ENCODE peak calls at places on chromosomes 11 and 22, in five cellular contexts. Z, L, G, S and R are unnamed samples.

GRCh38 chr22:47354668-47355387 is 592.4 kb downstream of the TBC1D22A start:
- DNase-seq in Z (no peak), L (no peak), G (no peak), S (no peak), R (no peak)

GRCh38 chr11:17224727-17225126 is 16.9 kb upstream of the PIK3C2A start:
- DNase-seq in Z (no peak), L (no peak), G (no peak), S (no peak), R (no peak)

GRCh38 chr11:8927233-8927632 is 5.5 kb downstream of the C11orf16 start:
- DNase-seq in Z (no peak), L (no peak), G (no peak), S (no peak), R (no peak)

GRCh38 chr22:20031732-20032406 is 11.0 kb downstream of the TANGO2 start:
- DNase-seq in Z (no peak), L (peak), G (no peak), S (no peak), R (no peak)

GRCh38 chr11:75498556-75499255 is 27.0 kb downstream of the GDPD5 start:
- DNase-seq in Z (no peak), L (no peak), G (no peak), S (no peak), R (no peak)

GRCh38 chr22:36860017-36860416 is 789 bp upstream of the NCF4 start:
- DNase-seq in Z (no peak), L (no peak), G (no peak), S (no peak), R (no peak)

GRCh38 chr22:49765091-49765771 is 62.4 kb downstream of the BRD1 start:
- DNase-seq in Z (no peak), L (no peak), G (no peak), S (peak), R (no peak)

GRCh38 chr11:69642549-69642912 is 1.6 kb downstream of the CCND1 start:
- DNase-seq in Z (no peak), L (peak), G (no peak), S (peak), R (no peak)

GRCh38 chr11:19868281-19868821 is 155.7 kb downstream of the NAV2 start:
- DNase-seq in Z (peak), L (no peak), G (no peak), S (no peak), R (no peak)

GRCh38 chr11:30452114-30452513 is 129.2 kb downstream of the ARL14EP start:
- DNase-seq in Z (no peak), L (no peak), G (no peak), S (no peak), R (no peak)
- H3K4me3 ChIP-seq in Z (no peak), L (no peak), G (no peak), S (no peak), R (no peak)

DNA sequence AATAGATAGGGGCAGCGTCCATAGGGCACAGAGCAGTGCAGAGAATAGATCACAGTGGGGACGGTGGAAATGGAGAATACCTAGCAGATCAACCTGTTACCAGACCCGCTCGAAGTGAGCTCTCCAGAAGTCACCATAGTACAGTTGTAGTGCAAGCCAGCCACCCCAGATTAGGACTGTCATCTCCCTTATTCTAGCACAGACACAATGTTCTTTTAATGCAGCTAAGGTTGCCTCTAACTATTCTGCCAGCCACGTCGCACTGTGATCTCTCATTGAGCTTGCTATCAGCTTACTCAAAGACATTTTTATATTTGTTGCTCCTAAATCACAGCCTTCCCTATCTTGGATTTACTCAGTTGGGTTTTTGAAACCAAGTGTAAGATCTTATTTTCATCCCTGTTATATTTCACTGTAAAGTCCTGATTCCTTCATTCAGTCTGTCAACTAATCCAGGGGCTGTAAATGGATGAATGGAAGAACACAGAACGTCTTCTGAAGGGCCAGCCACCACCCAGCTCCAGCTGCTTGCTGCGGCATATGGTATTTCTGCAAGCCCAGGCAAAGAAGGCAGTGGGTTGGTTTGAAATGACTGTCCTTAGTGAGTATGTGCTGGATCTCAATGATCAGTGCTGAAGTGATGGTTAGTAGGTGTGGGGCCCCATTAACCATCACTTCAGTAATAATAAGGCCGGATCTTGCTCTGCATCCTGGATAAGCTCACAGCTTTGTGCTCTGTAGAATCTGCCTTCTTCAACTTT is 3.4 kb downstream of the PARVA start:
- DNase-seq in Z (no peak), L (no peak), G (no peak), S (no peak), R (no peak)
- H3K4me3 ChIP-seq in Z (no peak), L (no peak), G (no peak), S (no peak), R (no peak)

DNA sequence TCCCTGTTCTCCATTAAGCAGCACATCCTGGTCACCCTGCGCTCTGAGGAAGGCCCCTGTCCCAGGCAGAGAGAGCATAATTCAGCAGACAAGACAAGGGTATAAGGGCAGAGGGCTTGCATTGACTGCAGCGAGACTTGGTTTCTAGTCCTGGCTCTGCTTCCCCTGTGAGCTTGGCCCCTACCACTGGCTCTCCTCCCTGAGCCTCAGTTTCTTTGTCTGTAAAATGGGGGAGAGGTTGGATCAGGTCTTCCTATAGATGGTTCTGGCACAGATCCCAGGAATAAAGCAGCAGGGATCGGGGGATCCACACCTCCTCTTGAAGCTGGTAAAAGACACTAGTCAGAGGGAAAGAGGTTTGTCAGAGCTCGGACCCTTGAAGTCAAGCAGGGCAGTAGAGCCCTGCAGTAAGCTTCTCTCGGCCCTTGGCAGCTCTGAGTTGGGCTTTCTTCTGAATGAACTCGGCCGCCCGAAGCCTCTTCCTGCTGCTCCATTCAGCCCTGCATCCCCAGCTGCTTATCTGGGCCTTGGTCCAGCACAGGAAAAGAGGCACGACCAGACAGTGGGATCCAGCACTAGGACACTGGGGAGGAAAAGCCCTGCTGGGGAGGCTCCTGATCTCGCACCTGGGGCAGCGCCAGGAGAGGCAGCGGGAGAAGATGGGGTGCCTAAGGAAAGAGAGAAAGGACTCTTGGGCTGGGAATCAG is 2.1 kb downstream of the CREB3L1 start:
- DNase-seq in Z (no peak), L (no peak), G (no peak), S (peak), R (no peak)
- H3K4me3 ChIP-seq in Z (no peak), L (no peak), G (no peak), S (peak), R (no peak)

DNA sequence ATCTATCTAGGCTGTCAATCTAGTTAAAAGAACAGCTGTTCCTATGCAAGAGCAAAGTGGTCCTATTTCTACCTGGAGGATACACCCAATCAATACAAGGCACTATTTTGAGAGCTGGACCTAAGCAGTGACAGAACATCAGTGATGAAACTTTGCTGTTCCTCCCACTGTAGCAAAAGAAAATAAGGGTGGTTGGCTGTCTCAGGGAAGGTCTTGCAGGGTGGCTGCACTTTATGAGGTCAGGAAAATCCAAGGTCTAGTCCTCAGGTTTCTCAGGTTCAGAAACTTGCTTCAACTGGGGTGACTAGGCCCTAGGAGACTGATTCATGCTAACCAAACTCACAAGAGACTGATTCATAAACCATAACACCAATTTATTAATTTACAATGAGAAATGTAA is 11.6 kb downstream of the CPSF7 start:
- DNase-seq in Z (no peak), L (no peak), G (no peak), S (no peak), R (no peak)
- H3K4me3 ChIP-seq in Z (no peak), L (no peak), G (no peak), S (no peak), R (no peak)

GRCh38 chr11:107859459-107860239 is 1.1 kb upstream of the SLC35F2 start:
- DNase-seq in Z (no peak), L (peak), G (no peak), S (no peak), R (no peak)

GRCh38 chr11:107857550-107858216 is 904 bp downstream of the SLC35F2 start:
- DNase-seq in Z (no peak), L (no peak), G (no peak), S (no peak), R (no peak)

GRCh38 chr11:107858217-107859070 is at the start of gene SLC35F2:
- DNase-seq in Z (peak), L (peak), G (peak), S (peak), R (peak)

GRCh38 chr11:107856981-107857517 is 1.5 kb downstream of the SLC35F2 start:
- DNase-seq in Z (no peak), L (no peak), G (no peak), S (no peak), R (no peak)

GRCh38 chr11:107856180-107856980 is 2.2 kb downstream of the SLC35F2 start:
- DNase-seq in Z (no peak), L (no peak), G (no peak), S (no peak), R (no peak)
- H3K4me3 ChIP-seq in Z (no peak), L (no peak), G (no peak), S (no peak), R (no peak)

GRCh38 chr11:703515-703914 is 2.5 kb upstream of the EPS8L2 start:
- DNase-seq in Z (no peak), L (no peak), G (no peak), S (no peak), R (no peak)

GRCh38 chr11:706439-706956 is 467 bp downstream of the EPS8L2 start:
- DNase-seq in Z (no peak), L (no peak), G (no peak), S (no peak), R (no peak)

GRCh38 chr11:704189-704798 is 1.7 kb upstream of the EPS8L2 start:
- DNase-seq in Z (no peak), L (no peak), G (no peak), S (no peak), R (no peak)

GRCh38 chr11:705646-706438 is at the start of gene EPS8L2:
- DNase-seq in Z (peak), L (no peak), G (no peak), S (no peak), R (no peak)

DNA sequence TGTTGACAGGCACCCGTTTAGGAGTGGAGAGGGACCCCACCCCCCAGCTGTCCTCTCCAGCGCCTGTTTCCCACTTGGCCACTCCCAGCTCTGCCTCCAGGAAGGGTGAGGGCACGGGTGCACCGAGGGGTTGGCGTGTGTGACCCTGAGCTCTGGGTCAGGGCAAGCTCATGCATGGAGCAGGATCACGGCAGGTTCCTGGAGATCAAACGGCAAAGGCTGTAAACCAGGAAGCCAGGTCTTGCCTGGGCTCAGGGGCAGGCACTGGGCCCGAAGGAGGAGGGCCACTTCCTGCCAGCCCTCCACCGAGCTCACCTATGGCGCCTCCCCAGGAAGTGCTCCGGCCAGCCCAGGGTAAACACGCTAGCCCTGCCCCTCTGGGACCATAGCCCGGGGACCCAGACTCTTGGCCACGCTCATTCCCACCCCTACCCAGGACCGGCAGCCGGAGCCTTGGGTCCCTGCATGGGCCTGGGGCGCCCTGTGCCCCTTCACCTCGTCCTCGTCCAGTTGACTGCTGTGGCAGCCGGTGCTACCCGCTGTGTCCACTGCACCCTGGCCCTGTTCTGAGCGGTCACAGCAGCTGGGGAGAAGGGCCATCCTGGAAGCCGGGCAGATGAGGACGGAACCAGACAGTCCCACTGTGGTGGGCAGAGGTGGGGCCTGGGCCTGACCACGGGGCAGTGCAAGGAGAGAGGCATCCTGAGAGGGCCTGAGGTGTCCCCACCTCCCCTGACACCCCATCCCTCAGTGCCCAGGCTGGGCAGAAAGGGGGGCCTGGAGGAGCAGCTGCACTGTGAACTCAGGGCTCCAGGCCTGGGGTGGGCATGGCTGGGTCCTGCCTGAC is 1.0 kb upstream of the EPS8L2 start:
- DNase-seq in Z (peak), L (no peak), G (no peak), S (no peak), R (no peak)
- H3K4me3 ChIP-seq in Z (no peak), L (no peak), G (no peak), S (no peak), R (no peak)

DNA sequence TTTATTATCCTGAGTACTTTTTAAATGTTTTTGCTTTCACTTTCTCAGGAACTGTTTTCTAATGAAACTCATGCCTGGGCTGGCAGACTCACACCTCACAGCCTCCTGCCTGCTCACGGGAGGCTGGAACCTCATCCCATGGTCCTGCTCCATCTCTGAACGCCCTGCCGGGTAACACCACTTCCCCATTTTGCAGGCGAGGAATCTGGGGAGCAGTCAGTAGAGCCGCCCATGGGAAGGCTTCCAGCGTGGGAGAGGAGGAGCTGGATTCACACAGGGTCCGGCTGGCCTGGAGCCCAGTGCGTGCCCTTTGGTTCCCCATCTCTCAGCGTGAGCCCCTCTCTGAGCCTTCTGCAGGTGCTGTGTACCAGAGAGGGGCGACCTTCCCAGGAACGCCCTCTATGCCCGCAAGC is 53.6 kb downstream of the SCUBE1 start:
- DNase-seq in Z (no peak), L (no peak), G (no peak), S (no peak), R (no peak)
- H3K4me3 ChIP-seq in Z (no peak), L (no peak), G (no peak), S (no peak), R (no peak)

DNA sequence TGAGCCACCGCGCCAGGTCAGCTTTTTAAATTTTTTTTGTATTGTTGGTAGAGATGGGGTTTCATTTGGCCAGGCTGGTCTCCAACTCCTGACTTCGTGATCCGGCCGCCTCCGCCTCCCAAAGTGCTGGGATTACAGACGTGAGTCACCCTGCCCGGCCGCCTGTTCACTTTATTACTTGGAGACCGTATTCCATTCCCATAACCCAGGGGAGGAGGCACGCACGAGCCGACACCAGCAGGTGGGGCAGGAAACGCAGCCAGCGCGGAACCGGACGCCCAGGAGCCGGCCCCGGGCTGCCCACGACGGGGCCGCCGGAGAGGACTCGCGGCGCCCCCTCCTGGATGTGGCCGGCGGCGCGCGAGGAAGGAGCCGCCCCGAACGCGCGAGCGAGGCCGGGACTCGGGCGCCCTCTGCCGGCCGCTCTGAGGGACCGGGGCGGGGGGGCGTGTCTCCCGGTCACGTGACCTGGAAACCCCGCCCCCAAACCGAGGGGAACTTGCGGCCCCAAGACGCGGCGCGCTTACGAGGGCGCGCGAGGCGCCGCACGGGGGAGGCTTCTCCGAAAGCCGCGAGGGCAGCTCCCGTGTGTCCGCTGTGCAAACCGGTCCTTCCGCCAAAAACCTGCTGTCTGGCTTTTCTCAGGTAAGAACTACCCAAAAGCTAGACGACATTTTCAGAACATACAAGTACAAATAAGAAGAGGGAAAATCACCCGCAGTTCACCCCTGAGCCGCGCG is 11.6 kb upstream of the RNH1 start:
- DNase-seq in Z (peak), L (peak), G (peak), S (peak), R (peak)
- H3K4me3 ChIP-seq in Z (no peak), L (peak), G (no peak), S (no peak), R (no peak)

DNA sequence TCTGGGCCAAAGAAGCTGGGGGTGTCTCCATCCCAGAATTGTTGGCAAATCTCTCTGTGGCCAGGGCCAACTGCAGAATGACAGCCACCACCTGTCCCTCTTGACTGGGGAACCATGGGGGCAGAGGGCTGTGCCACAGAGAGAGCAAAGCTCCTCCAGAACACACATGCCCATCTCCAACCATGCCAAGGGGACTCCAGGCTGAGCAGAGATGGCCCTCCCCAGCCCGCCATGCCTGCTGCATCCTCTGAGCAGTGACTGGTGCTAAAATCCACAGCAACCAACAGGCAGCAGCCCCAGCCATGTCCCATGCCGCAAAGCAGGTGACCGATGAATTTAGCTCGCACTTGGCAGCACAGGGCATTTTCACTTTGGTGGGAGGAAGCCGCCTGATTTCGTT is 45.0 kb downstream of the LARGE1 start:
- DNase-seq in Z (no peak), L (no peak), G (no peak), S (no peak), R (no peak)
- H3K4me3 ChIP-seq in Z (no peak), L (no peak), G (no peak), S (no peak), R (no peak)

GRCh38 chr22:29385748-29386147 is 2.6 kb downstream of the AP1B1 start:
- DNase-seq in Z (no peak), L (no peak), G (no peak), S (no peak), R (no peak)
- H3K4me3 ChIP-seq in Z (no peak), L (no peak), G (no peak), S (no peak), R (no peak)